ENCODE peak calls at places on chromosomes 13 and 19, in seven cellular contexts. J, B, O, L, S, P and K are unnamed samples.

GRCh38 chr19:15184776-15185175 is 16.0 kb downstream of the NOTCH3 start:
- DNase-seq in J (no peak), B (no peak), O (no peak), L (no peak), S (no peak), P (no peak), K (no peak)

GRCh38 chr13:87671824-87672603 is 843 bp downstream of the SLITRK5 start:
- DNase-seq in J (no peak), B (peak; percentile 26), O (peak; percentile 31), L (no peak), S (peak; percentile 30), P (no peak), K (peak; percentile 53)

GRCh38 chr19:40236366-40236765 is 9.9 kb upstream of the CCNP start:
- DNase-seq in J (no peak), B (no peak), O (no peak), L (no peak), S (no peak), P (no peak), K (no peak)

GRCh38 chr13:48950507-48950886 is 25.2 kb upstream of the FNDC3A start:
- DNase-seq in J (peak; percentile 27), B (no peak), O (peak; percentile 46), L (no peak), S (no peak), P (peak; percentile 66), K (no peak)

GRCh38 chr13:24127116-24127631 is 33.3 kb upstream of the SPATA13 start:
- DNase-seq in J (peak; percentile 43), B (no peak), O (no peak), L (no peak), S (peak; percentile 43), P (peak; percentile 9), K (no peak)

GRCh38 chr13:33483471-33483870 is 197.9 kb upstream of the STARD13 start:
- DNase-seq in J (peak; percentile 28), B (no peak), O (no peak), L (no peak), S (peak; percentile 40), P (peak; percentile 31), K (no peak)

GRCh38 chr13:102440259-102440936 is 38.5 kb upstream of the FGF14 start:
- DNase-seq in J (no peak), B (no peak), O (no peak), L (no peak), S (no peak), P (no peak), K (no peak)

GRCh38 chr19:14395710-14396338 is 14.6 kb downstream of the ADGRE5 start:
- DNase-seq in J (no peak), B (no peak), O (no peak), L (no peak), S (no peak), P (no peak), K (no peak)

GRCh38 chr13:106391271-106391670 is 144.2 kb downstream of the EFNB2 start:
- DNase-seq in J (no peak), B (no peak), O (no peak), L (no peak), S (no peak), P (peak; percentile 80), K (no peak)

GRCh38 chr19:48102870-48103751 is 7.5 kb downstream of the PLA2G4C start:
- DNase-seq in J (peak; percentile 49), B (peak; percentile 56), O (peak; percentile 74), L (no peak), S (no peak), P (peak; percentile 64), K (peak; percentile 72)

GRCh38 chr13:87147076-87147475 is 524.1 kb upstream of the SLITRK5 start:
- DNase-seq in J (peak; percentile 76), B (no peak), O (no peak), L (no peak), S (peak; percentile 48), P (no peak), K (no peak)

GRCh38 chr19:41050426-41050825 is 37.8 kb upstream of the CYP2A13 start:
- DNase-seq in J (no peak), B (no peak), O (no peak), L (no peak), S (no peak), P (no peak), K (no peak)

GRCh38 chr13:91185294-91185863 is 162.1 kb upstream of the MIR17HG start:
- DNase-seq in J (peak; percentile 0), B (no peak), O (peak; percentile 16), L (no peak), S (peak; percentile 42), P (peak; percentile 63), K (no peak)

GRCh38 chr19:7869453-7869909 is 4.7 kb downstream of the PRR36 start:
- DNase-seq in J (peak; percentile 28), B (no peak), O (peak; percentile 70), L (no peak), S (peak; percentile 61), P (peak; percentile 79), K (peak; percentile 81)

GRCh38 chr13:51318876-51319275 is 20.6 kb upstream of the SERPINE3 start:
- DNase-seq in J (no peak), B (no peak), O (no peak), L (no peak), S (no peak), P (peak; percentile 86), K (no peak)

GRCh38 chr13:49560270-49561063 is 24.9 kb downstream of the RCBTB1 start:
- DNase-seq in J (peak; percentile 79), B (no peak), O (peak; percentile 85), L (no peak), S (peak; percentile 67), P (peak; percentile 72), K (no peak)

GRCh38 chr19:38252935-38253691 is 3.1 kb downstream of the PPP1R14A start:
- DNase-seq in J (no peak), B (no peak), O (no peak), L (no peak), S (peak; percentile 51), P (no peak), K (no peak)

GRCh38 chr13:67230774-67231480 is 791 bp upstream of the PCDH9 start:
- DNase-seq in J (peak; percentile 64), B (peak; percentile 68), O (peak; percentile 73), L (peak; percentile 7), S (peak; percentile 88), P (peak; percentile 18), K (peak; percentile 61)

GRCh38 chr19:49440439-49441209 is 703 bp downstream of the SLC17A7 start:
- DNase-seq in J (no peak), B (no peak), O (no peak), L (no peak), S (no peak), P (no peak), K (no peak)

GRCh38 chr19:39969266-39969665 is 1.7 kb upstream of the PSMC4 start:
- DNase-seq in J (peak; percentile 35), B (no peak), O (no peak), L (no peak), S (peak; percentile 20), P (no peak), K (no peak)

GRCh38 chr19:13010992-13011652 is 15.8 kb downstream of the NFIX start:
- DNase-seq in J (no peak), B (no peak), O (no peak), L (no peak), S (no peak), P (no peak), K (no peak)

GRCh38 chr19:19530423-19530804 is 1.7 kb downstream of the YJEFN3 start:
- DNase-seq in J (peak; percentile 36), B (no peak), O (peak; percentile 62), L (no peak), S (no peak), P (no peak), K (no peak)

DNA sequence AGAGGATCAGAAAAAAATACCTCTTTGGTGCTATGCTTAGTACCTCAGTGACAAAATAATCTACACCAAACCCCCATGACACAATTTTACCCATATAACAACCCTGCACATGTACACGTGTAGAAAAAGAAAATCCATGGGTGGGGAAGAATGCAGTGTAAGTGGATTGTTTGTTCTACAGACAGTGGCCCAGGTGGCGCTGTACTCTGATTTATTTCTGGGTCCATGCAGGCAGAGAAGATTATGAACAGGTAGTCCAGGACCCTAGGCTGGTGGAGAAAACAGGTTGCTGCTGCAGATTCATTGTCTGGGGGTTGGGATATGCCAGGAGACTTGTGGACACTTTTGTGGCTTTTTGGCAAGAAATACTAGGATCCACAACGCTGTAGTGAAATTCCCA is 9.1 kb downstream of the ZNF100 start:
- DNase-seq in J (no peak), B (no peak), O (no peak), L (no peak), S (no peak), P (no peak), K (no peak)
- H3K4ac ChIP-seq in J (no peak overlapping the region), B (no peak overlapping the region), O (no peak overlapping the region), L (no peak overlapping the region), S (no peak overlapping the region), P (no peak overlapping the region), K (no peak overlapping the region)

DNA sequence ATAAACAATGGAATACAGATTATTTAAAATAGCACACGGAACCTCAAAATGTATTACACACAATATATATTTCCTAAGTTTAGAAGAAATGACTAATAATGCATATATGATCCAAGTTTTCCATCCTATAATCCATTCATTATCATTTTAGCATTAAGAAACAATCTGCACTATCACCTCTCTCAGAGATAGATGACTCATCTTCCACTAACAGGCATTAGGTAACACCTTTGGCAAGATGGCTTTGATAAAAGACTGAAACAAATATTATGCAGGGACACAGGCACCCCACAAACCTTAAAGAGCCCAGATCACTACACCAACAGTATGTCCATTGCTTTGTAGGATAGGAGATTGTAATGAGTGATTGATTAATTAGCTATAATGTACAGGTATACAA is 4.1 kb downstream of the ENOX1 start:
- DNase-seq in J (no peak), B (no peak), O (no peak), L (no peak), S (no peak), P (peak; percentile 56), K (no peak)
- H3K4ac ChIP-seq in J (no peak overlapping the region), B (no peak overlapping the region), O (no peak overlapping the region), L (no peak overlapping the region), S (no peak overlapping the region), P (no peak overlapping the region), K (no peak overlapping the region)

GRCh38 chr13:65613004-65613403 is 1617.1 kb downstream of the PCDH9 start:
- DNase-seq in J (no peak), B (no peak), O (peak; percentile 32), L (no peak), S (no peak), P (no peak), K (peak; percentile 33)

GRCh38 chr13:65615506-65615905 is 1614.6 kb downstream of the PCDH9 start:
- DNase-seq in J (no peak), B (no peak), O (no peak), L (no peak), S (no peak), P (no peak), K (no peak)
- H3K4ac ChIP-seq in J (no peak overlapping the region), B (no peak overlapping the region), O (no peak overlapping the region), L (no peak overlapping the region), S (no peak overlapping the region), P (no peak overlapping the region), K (no peak overlapping the region)

DNA sequence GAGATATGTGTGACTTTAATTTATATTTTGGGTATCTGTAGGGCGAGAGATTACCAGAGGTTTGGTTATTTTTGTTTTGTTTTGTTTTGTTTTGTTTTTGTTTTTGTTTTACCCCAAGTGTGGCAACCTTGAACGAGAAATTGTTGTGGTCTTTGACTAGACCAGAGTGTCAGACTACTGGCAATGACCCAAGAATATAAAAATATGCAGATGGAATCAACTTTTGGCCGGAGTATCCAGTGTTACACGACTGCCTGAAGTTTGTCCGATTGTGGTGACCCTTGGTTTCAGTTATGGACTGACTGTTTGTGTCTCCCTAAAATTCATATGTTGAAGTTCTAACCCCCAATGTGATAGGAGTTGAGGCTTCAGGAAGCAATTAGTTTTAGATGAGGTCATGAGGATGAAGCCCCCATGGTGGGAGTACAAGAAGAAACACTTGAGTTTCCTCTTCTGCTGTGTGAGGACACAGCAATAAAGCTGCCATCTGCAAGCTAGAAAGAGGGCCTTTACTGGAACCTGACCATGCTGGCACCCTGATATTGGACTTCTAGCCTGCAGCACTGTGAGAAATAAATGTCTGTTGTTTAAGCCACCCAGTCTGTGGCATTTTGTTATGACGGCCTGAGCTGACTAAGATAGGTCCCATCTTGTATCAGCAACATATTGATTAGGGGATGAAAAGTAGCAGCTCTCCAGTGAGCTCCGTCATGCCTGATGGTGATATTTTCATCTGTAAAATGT is 261.7 kb downstream of the MTUS2 start:
- DNase-seq in J (no peak), B (no peak), O (no peak), L (no peak), S (no peak), P (peak; percentile 87), K (no peak)
- H3K4ac ChIP-seq in J (no peak overlapping the region), B (no peak overlapping the region), O (no peak overlapping the region), L (no peak overlapping the region), S (no peak overlapping the region), P (no peak overlapping the region), K (no peak overlapping the region)